ENCODE peak calls at places on chromosomes 2 and 18, in four cellular contexts. One of them, this sample, is unnamed.

GRCh38 chr2:121071058-121071504 is 213.9 kb downstream of the TFCP2L1 start:
- DNase-seq in BE2C: peak
- DNase-seq in WTC11: peak
- DNase-seq in left ventricle myocardium inferior: peak
- DNase-seq in this sample: peak

GRCh38 chr2:84888401-84889276 is 7.8 kb upstream of the TRABD2A start:
- DNase-seq in BE2C: no peak
- DNase-seq in WTC11: no peak
- DNase-seq in left ventricle myocardium inferior: no peak
- DNase-seq in this sample: no peak

GRCh38 chr2:233974530-233975071 is 57.4 kb downstream of the TRPM8 start:
- DNase-seq in BE2C: peak
- DNase-seq in WTC11: no peak
- DNase-seq in left ventricle myocardium inferior: no peak
- DNase-seq in this sample: no peak

GRCh38 chr2:88227446-88227845 is 57.3 kb downstream of the THNSL2 start:
- DNase-seq in BE2C: no peak
- DNase-seq in WTC11: no peak
- DNase-seq in left ventricle myocardium inferior: no peak
- DNase-seq in this sample: peak

GRCh38 chr18:62485684-62486083 is 37.1 kb upstream of the ZCCHC2 start:
- DNase-seq in BE2C: no peak
- DNase-seq in WTC11: no peak
- DNase-seq in left ventricle myocardium inferior: no peak
- DNase-seq in this sample: no peak

GRCh38 chr2:212237350-212238095 is 301.1 kb downstream of the ERBB4 start:
- DNase-seq in BE2C: peak
- DNase-seq in WTC11: peak
- DNase-seq in left ventricle myocardium inferior: no peak
- DNase-seq in this sample: peak

GRCh38 chr2:108922141-108922915 is 66.7 kb downstream of the EDAR start:
- DNase-seq in BE2C: no peak
- DNase-seq in WTC11: no peak
- DNase-seq in left ventricle myocardium inferior: no peak
- DNase-seq in this sample: no peak

GRCh38 chr2:235597081-235597615 is 103.3 kb downstream of the AGAP1 start:
- DNase-seq in BE2C: no peak
- DNase-seq in WTC11: no peak
- DNase-seq in left ventricle myocardium inferior: no peak
- DNase-seq in this sample: no peak

GRCh38 chr2:156689945-156690344 is 253.8 kb downstream of the GPD2 start:
- DNase-seq in BE2C: no peak
- DNase-seq in WTC11: no peak
- DNase-seq in left ventricle myocardium inferior: no peak
- DNase-seq in this sample: no peak

GRCh38 chr2:237790353-237790752 is 8.2 kb upstream of the RBM44 start:
- DNase-seq in BE2C: no peak
- DNase-seq in WTC11: no peak
- DNase-seq in left ventricle myocardium inferior: no peak
- DNase-seq in this sample: no peak

GRCh38 chr2:168559187-168559586 is 103.1 kb downstream of the CERS6 start:
- DNase-seq in BE2C: no peak
- DNase-seq in WTC11: no peak
- DNase-seq in left ventricle myocardium inferior: no peak
- DNase-seq in this sample: no peak

GRCh38 chr2:233418761-233419625 is 64.7 kb downstream of the DGKD start:
- DNase-seq in BE2C: no peak
- DNase-seq in WTC11: no peak
- DNase-seq in left ventricle myocardium inferior: peak
- DNase-seq in this sample: no peak

GRCh38 chr2:174263989-174264388 is 15.7 kb upstream of the OLA1 start:
- DNase-seq in BE2C: no peak
- DNase-seq in WTC11: no peak
- DNase-seq in left ventricle myocardium inferior: no peak
- DNase-seq in this sample: no peak

GRCh38 chr2:208607694-208608093 is 201.1 kb downstream of the PTH2R start:
- DNase-seq in BE2C: no peak
- DNase-seq in WTC11: no peak
- DNase-seq in left ventricle myocardium inferior: no peak
- DNase-seq in this sample: no peak

GRCh38 chr2:156944871-156945270 is 312.6 kb upstream of the GALNT5 start:
- DNase-seq in BE2C: no peak
- DNase-seq in WTC11: no peak
- DNase-seq in left ventricle myocardium inferior: no peak
- DNase-seq in this sample: no peak

GRCh38 chr18:58556333-58557012 is 72.4 kb downstream of the ALPK2 start:
- DNase-seq in BE2C: peak
- DNase-seq in WTC11: no peak
- DNase-seq in left ventricle myocardium inferior: peak
- DNase-seq in this sample: no peak

GRCh38 chr2:11019614-11020013 is 107.9 kb downstream of the KCNF1 start:
- DNase-seq in BE2C: no peak
- DNase-seq in WTC11: no peak
- DNase-seq in left ventricle myocardium inferior: no peak
- DNase-seq in this sample: no peak

GRCh38 chr2:171531291-171531690 is 9.0 kb downstream of the CYBRD1 start:
- DNase-seq in BE2C: no peak
- DNase-seq in WTC11: no peak
- DNase-seq in left ventricle myocardium inferior: no peak
- DNase-seq in this sample: no peak

GRCh38 chr2:188326669-188327301 is 35.1 kb downstream of the GULP1 start:
- DNase-seq in BE2C: peak
- DNase-seq in WTC11: no peak
- DNase-seq in left ventricle myocardium inferior: no peak
- DNase-seq in this sample: no peak

GRCh38 chr18:25141796-25142365 is 210.1 kb downstream of the ZNF521 start:
- DNase-seq in BE2C: no peak
- DNase-seq in WTC11: no peak
- DNase-seq in left ventricle myocardium inferior: no peak
- DNase-seq in this sample: no peak

GRCh38 chr18:67410671-67411070 is 105.8 kb downstream of the DSEL start:
- DNase-seq in BE2C: no peak
- DNase-seq in WTC11: no peak
- DNase-seq in left ventricle myocardium inferior: no peak
- DNase-seq in this sample: no peak

GRCh38 chr2:171056307-171056706 is 104.4 kb downstream of the TLK1 start:
- DNase-seq in BE2C: no peak
- DNase-seq in WTC11: no peak
- DNase-seq in left ventricle myocardium inferior: no peak
- DNase-seq in this sample: no peak

GRCh38 chr2:24424387-24424786 is 64.1 kb upstream of the ITSN2 start:
- DNase-seq in BE2C: no peak
- DNase-seq in WTC11: no peak
- DNase-seq in left ventricle myocardium inferior: no peak
- DNase-seq in this sample: no peak

GRCh38 chr2:217153433-217153997 is 293.7 kb upstream of the TNP1 start:
- DNase-seq in BE2C: no peak
- DNase-seq in WTC11: no peak
- DNase-seq in left ventricle myocardium inferior: no peak
- DNase-seq in this sample: no peak

GRCh38 chr2:70934981-70935380 is 719 bp upstream of the ATP6V1B1 start:
- DNase-seq in BE2C: no peak
- DNase-seq in WTC11: no peak
- DNase-seq in left ventricle myocardium inferior: no peak
- DNase-seq in this sample: no peak

GRCh38 chr2:118994172-118994700 is 52.2 kb downstream of the MARCO start:
- DNase-seq in BE2C: no peak
- DNase-seq in WTC11: no peak
- DNase-seq in left ventricle myocardium inferior: no peak
- DNase-seq in this sample: no peak

GRCh38 chr2:62672601-62673000 is 32.9 kb upstream of the EHBP1 start:
- DNase-seq in BE2C: no peak
- DNase-seq in WTC11: peak
- DNase-seq in left ventricle myocardium inferior: no peak
- DNase-seq in this sample: peak

GRCh38 chr2:96113367-96113677 is 3.0 kb downstream of the ADRA2B start:
- DNase-seq in BE2C: no peak
- DNase-seq in WTC11: peak
- DNase-seq in left ventricle myocardium inferior: no peak
- DNase-seq in this sample: no peak

GRCh38 chr2:205754924-205755321 is 72.6 kb downstream of the NRP2 start:
- DNase-seq in BE2C: no peak
- DNase-seq in WTC11: no peak
- DNase-seq in left ventricle myocardium inferior: no peak
- DNase-seq in this sample: no peak

GRCh38 chr2:12127639-12128038 is 381.2 kb downstream of the LPIN1 start:
- DNase-seq in BE2C: no peak
- DNase-seq in WTC11: no peak
- DNase-seq in left ventricle myocardium inferior: no peak
- DNase-seq in this sample: no peak

GRCh38 chr2:174051741-174052638 is 86.8 kb upstream of the SP3 start:
- DNase-seq in BE2C: peak
- DNase-seq in WTC11: no peak
- DNase-seq in left ventricle myocardium inferior: no peak
- DNase-seq in this sample: peak

GRCh38 chr2:231795525-231796327 is 9.5 kb downstream of the COPS7B start:
- DNase-seq in BE2C: peak
- DNase-seq in WTC11: no peak
- DNase-seq in left ventricle myocardium inferior: no peak
- DNase-seq in this sample: no peak

GRCh38 chr18:7317804-7318231 is 86.9 kb downstream of the LRRC30 start:
- DNase-seq in BE2C: no peak
- DNase-seq in WTC11: no peak
- DNase-seq in left ventricle myocardium inferior: no peak
- DNase-seq in this sample: no peak

GRCh38 chr2:122704109-122704563 is 948.7 kb downstream of the TSN start:
- DNase-seq in BE2C: no peak
- DNase-seq in WTC11: no peak
- DNase-seq in left ventricle myocardium inferior: no peak
- DNase-seq in this sample: no peak

DNA sequence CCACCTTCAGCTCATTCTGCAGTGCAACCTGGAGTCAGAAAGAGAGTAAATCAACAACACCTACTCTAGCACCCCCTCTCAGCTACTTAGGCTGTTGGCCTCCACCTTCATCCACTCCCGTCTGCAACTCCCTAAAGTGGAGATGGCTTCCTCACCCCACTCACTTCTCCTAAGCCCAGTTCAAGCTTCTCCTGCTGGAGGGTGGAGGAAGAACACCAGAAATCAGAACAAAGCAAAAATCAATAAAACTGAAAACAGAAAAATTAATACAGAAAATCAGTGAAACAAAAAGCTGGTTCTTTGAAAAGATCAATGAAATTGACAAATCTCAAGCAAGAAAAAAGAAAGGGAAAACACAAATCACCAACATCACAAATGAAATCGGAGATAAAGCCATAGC is 191.7 kb downstream of the ANAPC1 start:
- DNase-seq in BE2C: no peak
- DNase-seq in WTC11: no peak
- DNase-seq in left ventricle myocardium inferior: no peak
- DNase-seq in this sample: no peak
- TF ChIP-seq CTCF in BE2C: peak
- TF ChIP-seq CTCF in WTC11: no peak
- TF ChIP-seq CTCF in left ventricle myocardium inferior: no peak
- TF ChIP-seq CTCF in this sample: no peak

DNA sequence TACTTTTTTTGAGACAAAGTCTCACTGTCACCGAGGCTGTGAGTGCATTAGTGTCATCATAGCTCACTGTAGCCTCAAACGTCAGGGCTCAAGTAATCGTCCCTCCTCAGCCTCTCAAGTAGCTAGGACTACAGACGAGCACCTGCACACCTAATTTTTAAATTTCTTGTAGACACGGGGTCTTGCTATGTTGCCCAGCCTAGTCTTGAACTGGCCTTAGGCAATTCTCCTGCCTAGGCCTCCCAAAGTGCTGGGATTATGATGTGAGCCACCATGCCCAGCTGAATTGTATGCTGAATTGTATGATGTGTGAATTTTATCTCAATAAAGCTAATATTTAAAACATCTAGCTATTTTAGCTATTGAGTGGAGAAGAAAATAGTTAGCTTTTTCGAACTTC is 18.9 kb downstream of the CAB39 start:
- DNase-seq in BE2C: no peak
- DNase-seq in WTC11: no peak
- DNase-seq in left ventricle myocardium inferior: no peak
- DNase-seq in this sample: no peak
- TF ChIP-seq CTCF in BE2C: no peak
- TF ChIP-seq CTCF in WTC11: no peak
- TF ChIP-seq CTCF in left ventricle myocardium inferior: no peak
- TF ChIP-seq CTCF in this sample: no peak

GRCh38 chr2:203126971-203127370 is 111.8 kb upstream of the CYP20A1 start:
- DNase-seq in BE2C: no peak
- DNase-seq in WTC11: no peak
- DNase-seq in left ventricle myocardium inferior: no peak
- DNase-seq in this sample: no peak

DNA sequence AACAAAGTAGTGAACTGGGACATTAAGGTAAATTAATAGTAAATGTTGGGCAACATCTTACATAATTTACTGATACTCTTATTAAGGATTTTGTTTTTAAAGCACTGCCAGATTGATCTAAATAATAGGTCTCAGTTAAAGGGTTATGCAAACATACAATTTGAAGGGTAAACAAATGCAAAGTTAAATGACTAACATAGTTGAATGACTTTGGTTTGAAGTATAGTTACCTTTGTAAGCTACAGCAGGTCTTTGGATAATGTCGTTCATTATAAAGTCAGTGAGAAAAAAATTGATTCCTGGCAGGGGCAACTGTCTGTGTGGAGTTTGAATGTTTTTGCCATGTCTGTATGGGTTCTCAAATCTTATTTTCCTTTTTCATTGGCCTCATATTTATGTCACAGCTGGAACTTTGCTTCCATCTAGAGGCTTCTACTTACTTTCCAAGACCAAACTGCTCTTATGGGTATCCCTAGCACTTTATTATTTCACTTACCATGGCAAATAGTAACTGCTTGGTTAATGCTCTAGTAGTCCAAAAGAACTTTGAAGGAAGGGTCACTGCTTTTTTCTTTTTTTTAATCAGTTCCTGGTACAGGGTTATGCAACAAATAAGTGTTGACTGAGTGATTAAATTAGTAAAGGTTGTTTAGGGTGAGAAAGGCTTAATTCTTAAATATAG is 107.8 kb downstream of the NBEAL1 start:
- DNase-seq in BE2C: no peak
- DNase-seq in WTC11: no peak
- DNase-seq in left ventricle myocardium inferior: no peak
- DNase-seq in this sample: no peak
- TF ChIP-seq CTCF in BE2C: peak
- TF ChIP-seq CTCF in WTC11: no peak
- TF ChIP-seq CTCF in left ventricle myocardium inferior: peak
- TF ChIP-seq CTCF in this sample: no peak

GRCh38 chr2:178943745-178944144 is 106.2 kb downstream of the CCDC141 start:
- DNase-seq in BE2C: no peak
- DNase-seq in WTC11: no peak
- DNase-seq in left ventricle myocardium inferior: no peak
- DNase-seq in this sample: no peak
- TF ChIP-seq CTCF in BE2C: no peak
- TF ChIP-seq CTCF in WTC11: no peak
- TF ChIP-seq CTCF in left ventricle myocardium inferior: no peak
- TF ChIP-seq CTCF in this sample: no peak

DNA sequence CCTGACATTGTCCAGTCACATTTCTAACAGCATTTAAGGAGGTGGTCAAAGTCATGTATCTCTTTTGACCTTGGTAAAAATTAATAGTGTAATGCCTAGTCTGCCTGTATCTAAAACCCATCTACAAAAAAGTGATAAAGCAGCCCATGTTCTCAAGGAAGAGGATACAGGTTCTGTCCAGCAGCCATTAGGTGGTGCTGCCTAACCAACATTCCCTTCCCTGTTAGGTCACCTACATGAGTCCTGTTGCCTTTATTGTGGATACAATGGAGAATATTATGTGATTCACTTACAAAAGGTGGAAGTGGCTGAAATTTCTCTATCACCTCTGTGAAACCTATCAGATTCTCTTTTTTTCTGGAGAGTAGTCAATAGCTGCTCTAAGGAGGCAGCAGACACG is 52.5 kb downstream of the AQP4 start:
- DNase-seq in BE2C: peak
- DNase-seq in WTC11: peak
- DNase-seq in left ventricle myocardium inferior: no peak
- DNase-seq in this sample: peak
- TF ChIP-seq CTCF in BE2C: peak
- TF ChIP-seq CTCF in WTC11: no peak
- TF ChIP-seq CTCF in left ventricle myocardium inferior: peak
- TF ChIP-seq CTCF in this sample: peak

This sample was measured in nephron progenitor cell.